ENCODE peak calls at places on chromosomes 6 and 20, in ten cellular contexts. N, U, L, O, M, K, X, Y, I and S are unnamed samples.

GRCh38 chr6:33217681-33218080 is 9.4 kb downstream of the RING1 start:
- DNase-seq in N (no peak), U (no peak), L (no peak), O (peak; percentile 57), M (no peak), K (peak; percentile 11), X (no peak), Y (no peak), I (peak; percentile 44), S (no peak)

GRCh38 chr6:30876039-30876730 is 8.1 kb upstream of the DDR1 start:
- DNase-seq in N (no peak), U (no peak), L (no peak), O (peak; percentile 96), M (no peak), K (no peak), X (no peak), Y (no peak), I (no peak), S (no peak)

GRCh38 chr20:64139200-64140081 is 24.8 kb upstream of the MYT1 start:
- DNase-seq in N (no peak), U (peak; percentile 25), L (no peak), O (no peak), M (no peak), K (peak; percentile 64), X (no peak), Y (peak; percentile 33), I (no peak), S (no peak)

GRCh38 chr20:2822073-2822472 is 5.9 kb downstream of the TMEM239 start:
- DNase-seq in N (no peak), U (no peak), L (peak; percentile 51), O (peak; percentile 78), M (no peak), K (peak; percentile 45), X (no peak), Y (no peak), I (no peak), S (no peak)

GRCh38 chr6:54860739-54861138 is 14.2 kb downstream of the FAM83B start:
- DNase-seq in N (no peak), U (no peak), L (peak; percentile 51), O (peak; percentile 82), M (no peak), K (no peak), X (no peak), Y (no peak), I (no peak), S (no peak)

GRCh38 chr20:278607-279571 is 11.7 kb downstream of the C20orf96 start:
- DNase-seq in N (no peak), U (no peak), L (no peak), O (no peak), M (no peak), K (no peak), X (no peak), Y (no peak), I (peak; percentile 90), S (no peak)

GRCh38 chr6:3867616-3868502 is 18.7 kb downstream of the FAM50B start:
- DNase-seq in N (no peak), U (no peak), L (peak; percentile 29), O (no peak), M (no peak), K (peak; percentile 35), X (peak; percentile 37), Y (no peak), I (no peak), S (no peak)

GRCh38 chr6:56046576-56046975 is 171.2 kb upstream of the BMP5 start:
- DNase-seq in N (no peak), U (no peak), L (peak; percentile 6), O (peak; percentile 97), M (no peak), K (no peak), X (peak; percentile 59), Y (peak; percentile 77), I (no peak), S (no peak)

GRCh38 chr6:168239374-168239773 is 80.2 kb downstream of the DACT2 start:
- DNase-seq in N (no peak), U (no peak), L (peak; percentile 13), O (peak; percentile 75), M (no peak), K (no peak), X (no peak), Y (no peak), I (no peak), S (no peak)

GRCh38 chr20:10985536-10985935 is 311.7 kb upstream of the JAG1 start:
- DNase-seq in N (no peak), U (no peak), L (peak; percentile 54), O (peak; percentile 85), M (no peak), K (no peak), X (no peak), Y (no peak), I (no peak), S (no peak)

GRCh38 chr6:165940366-165940765 is 227.3 kb downstream of the TBXT start:
- DNase-seq in N (no peak), U (no peak), L (no peak), O (no peak), M (no peak), K (no peak), X (no peak), Y (no peak), I (no peak), S (no peak)

GRCh38 chr20:3360752-3361151 is 46.7 kb downstream of the DNAAF9 start:
- DNase-seq in N (no peak), U (no peak), L (no peak), O (no peak), M (no peak), K (no peak), X (no peak), Y (no peak), I (no peak), S (no peak)

GRCh38 chr20:51529027-51529749 is 13.3 kb downstream of the NFATC2 start:
- DNase-seq in N (no peak), U (no peak), L (peak; percentile 64), O (no peak), M (no peak), K (no peak), X (peak; percentile 62), Y (no peak), I (no peak), S (no peak)

GRCh38 chr6:138609801-138610430 is 110.6 kb upstream of the NHSL1 start:
- DNase-seq in N (no peak), U (no peak), L (no peak), O (peak; percentile 32), M (no peak), K (no peak), X (no peak), Y (no peak), I (no peak), S (no peak)

GRCh38 chr6:167648506-167649278 is 178.0 kb upstream of the AFDN start:
- DNase-seq in N (no peak), U (no peak), L (no peak), O (no peak), M (no peak), K (no peak), X (no peak), Y (no peak), I (no peak), S (no peak)

GRCh38 chr20:50721881-50722281 is 9.5 kb upstream of the PARD6B start:
- DNase-seq in N (no peak), U (no peak), L (no peak), O (no peak), M (no peak), K (peak; percentile 80), X (no peak), Y (no peak), I (no peak), S (no peak)

GRCh38 chr20:24050119-24050518 is 61.5 kb upstream of the GGTLC1 start:
- DNase-seq in N (no peak), U (no peak), L (no peak), O (no peak), M (no peak), K (no peak), X (no peak), Y (no peak), I (no peak), S (no peak)

GRCh38 chr6:160227038-160227768 is 31.4 kb downstream of the SLC22A2 start:
- DNase-seq in N (no peak), U (no peak), L (no peak), O (peak; percentile 62), M (no peak), K (no peak), X (no peak), Y (no peak), I (no peak), S (no peak)

GRCh38 chr6:11631008-11631407 is 93.5 kb downstream of the TMEM170B start:
- DNase-seq in N (no peak), U (peak; percentile 23), L (no peak), O (no peak), M (no peak), K (no peak), X (no peak), Y (no peak), I (no peak), S (no peak)

GRCh38 chr20:4470375-4470774 is 251.3 kb upstream of the PRND start:
- DNase-seq in N (no peak), U (peak; percentile 5), L (peak; percentile 89), O (peak; percentile 99), M (no peak), K (no peak), X (peak; percentile 96), Y (no peak), I (no peak), S (no peak)

GRCh38 chr20:63260943-63261807 is 6.9 kb upstream of the NKAIN4 start:
- DNase-seq in N (no peak), U (no peak), L (no peak), O (no peak), M (no peak), K (no peak), X (no peak), Y (no peak), I (no peak), S (no peak)

GRCh38 chr6:31131595-31131994 is 7.3 kb downstream of the PSORS1C2 start:
- DNase-seq in N (no peak), U (no peak), L (no peak), O (no peak), M (no peak), K (no peak), X (no peak), Y (no peak), I (no peak), S (no peak)

GRCh38 chr6:157235600-157236039 is 87.7 kb downstream of the TMEM242 start:
- DNase-seq in N (no peak), U (no peak), L (peak; percentile 70), O (peak; percentile 72), M (no peak), K (no peak), X (no peak), Y (no peak), I (peak; percentile 96), S (no peak)

GRCh38 chr6:7991992-7992815 is 72.0 kb downstream of the BLOC1S5 start:
- DNase-seq in N (no peak), U (peak; percentile 53), L (peak; percentile 71), O (peak; percentile 67), M (no peak), K (no peak), X (peak; percentile 87), Y (no peak), I (peak; percentile 59), S (peak; percentile 54)

GRCh38 chr20:58407201-58407873 is 18.3 kb downstream of the VAPB start:
- DNase-seq in N (no peak), U (no peak), L (peak; percentile 57), O (no peak), M (no peak), K (no peak), X (no peak), Y (no peak), I (no peak), S (no peak)

GRCh38 chr6:131968672-131969071 is 17.5 kb upstream of the CCN2 start:
- DNase-seq in N (no peak), U (no peak), L (no peak), O (no peak), M (no peak), K (no peak), X (no peak), Y (no peak), I (no peak), S (no peak)

GRCh38 chr20:1477896-1478490 is 11.3 kb upstream of the NSFL1C start:
- DNase-seq in N (no peak), U (no peak), L (no peak), O (no peak), M (no peak), K (no peak), X (no peak), Y (no peak), I (no peak), S (no peak)

GRCh38 chr6:37078814-37079213 is 73.4 kb downstream of the FGD2 start:
- DNase-seq in N (no peak), U (no peak), L (no peak), O (no peak), M (no peak), K (no peak), X (no peak), Y (no peak), I (no peak), S (no peak)